ENCODE peak calls at places on chromosomes 5 and 9, in six cellular contexts. M, N, W, R, G and Q are unnamed samples.

GRCh38 chr5:78496373-78496772 is 136.0 kb downstream of the SCAMP1 start:
- DNase-seq in M (peak; percentile 67), N (no peak), W (peak; percentile 45), R (peak; percentile 50), G (no peak), Q (no peak)

GRCh38 chr5:146344155-146345118 is 5.8 kb downstream of the POU4F3 start:
- DNase-seq in M (no peak), N (peak; percentile 95), W (no peak), R (peak; percentile 88), G (peak; percentile 91), Q (peak; percentile 77)

GRCh38 chr9:107577140-107577776 is 87.7 kb upstream of the KLF4 start:
- DNase-seq in M (no peak), N (no peak), W (no peak), R (no peak), G (no peak), Q (no peak)

GRCh38 chr5:59655693-59656309 is 237.7 kb downstream of the PDE4D start:
- DNase-seq in M (no peak), N (no peak), W (no peak), R (no peak), G (no peak), Q (no peak)

GRCh38 chr5:124148574-124148973 is 597.9 kb downstream of the ZNF608 start:
- DNase-seq in M (no peak), N (no peak), W (no peak), R (no peak), G (no peak), Q (no peak)

GRCh38 chr9:123682746-123683145 is 247.2 kb downstream of the DENND1A start:
- DNase-seq in M (no peak), N (no peak), W (no peak), R (no peak), G (no peak), Q (no peak)

GRCh38 chr5:141420855-141421488 is at the start of gene PCDHGA11:
- DNase-seq in M (peak; percentile 63), N (peak; percentile 74), W (peak; percentile 14), R (peak; percentile 73), G (peak; percentile 91), Q (no peak)

GRCh38 chr5:50667653-50668403 is 1.4 kb downstream of the PARP8 start:
- DNase-seq in M (peak; percentile 52), N (peak; percentile 77), W (peak; percentile 88), R (peak; percentile 86), G (no peak), Q (peak; percentile 67)

GRCh38 chr9:7970666-7971335 is 171.2 kb upstream of the DMAC1 start:
- DNase-seq in M (no peak), N (no peak), W (no peak), R (no peak), G (no peak), Q (no peak)

GRCh38 chr5:144698454-144698853 is 527.8 kb downstream of the KCTD16 start:
- DNase-seq in M (peak; percentile 24), N (no peak), W (no peak), R (peak; percentile 67), G (no peak), Q (no peak)

GRCh38 chr5:11491658-11492057 is 412.6 kb downstream of the CTNND2 start:
- DNase-seq in M (no peak), N (no peak), W (no peak), R (no peak), G (no peak), Q (no peak)

GRCh38 chr5:150512368-150512747 is 4.4 kb downstream of the NDST1 start:
- DNase-seq in M (no peak), N (no peak), W (no peak), R (no peak), G (no peak), Q (no peak)

GRCh38 chr5:83726912-83727311 is 6.3 kb upstream of the HAPLN1 start:
- DNase-seq in M (peak; percentile 17), N (no peak), W (peak; percentile 9), R (no peak), G (no peak), Q (no peak)

GRCh38 chr5:147796556-147797308 is 14.2 kb upstream of the JAKMIP2 start:
- DNase-seq in M (no peak), N (no peak), W (no peak), R (no peak), G (no peak), Q (no peak)

GRCh38 chr5:115737452-115737851 is 79.0 kb downstream of the CDO1 start:
- DNase-seq in M (no peak), N (no peak), W (no peak), R (no peak), G (no peak), Q (no peak)

GRCh38 chr5:75558972-75559632 is 47.4 kb downstream of the POLK start:
- DNase-seq in M (no peak), N (no peak), W (no peak), R (no peak), G (no peak), Q (no peak)

GRCh38 chr9:127397722-127398647 is 1.0 kb downstream of the SLC2A8 start:
- DNase-seq in M (peak; percentile 33), N (peak; percentile 52), W (peak; percentile 64), R (peak; percentile 57), G (peak; percentile 64), Q (peak; percentile 44)

GRCh38 chr5:125798311-125798710 is 624.9 kb upstream of the GRAMD2B start:
- DNase-seq in M (peak; percentile 42), N (no peak), W (peak; percentile 49), R (peak; percentile 17), G (no peak), Q (peak; percentile 30)

GRCh38 chr9:129385615-129385934 is 207.5 kb upstream of the IER5L start:
- DNase-seq in M (no peak), N (no peak), W (no peak), R (no peak), G (no peak), Q (no peak)

GRCh38 chr9:103942652-103943051 is 151.5 kb upstream of the SMC2 start:
- DNase-seq in M (no peak), N (no peak), W (no peak), R (no peak), G (no peak), Q (no peak)

GRCh38 chr9:28887188-28887884 is 1314.1 kb upstream of the C9orf72 start:
- DNase-seq in M (no peak), N (no peak), W (no peak), R (no peak), G (no peak), Q (no peak)

GRCh38 chr5:77431286-77431685 is 60.8 kb downstream of the WDR41 start:
- DNase-seq in M (peak; percentile 72), N (no peak), W (no peak), R (no peak), G (no peak), Q (no peak)

GRCh38 chr5:97183930-97184213 is 825 bp upstream of the RIOK2 start:
- DNase-seq in M (no peak), N (no peak), W (no peak), R (no peak), G (no peak), Q (no peak)
- H3K9ac ChIP-seq in M (peak overlapping the region; percentile 30), N (no peak overlapping the region), W (peak overlapping the region; percentile 97), R (peak overlapping the region; percentile 47), G (no peak overlapping the region), Q (no peak overlapping the region)

DNA sequence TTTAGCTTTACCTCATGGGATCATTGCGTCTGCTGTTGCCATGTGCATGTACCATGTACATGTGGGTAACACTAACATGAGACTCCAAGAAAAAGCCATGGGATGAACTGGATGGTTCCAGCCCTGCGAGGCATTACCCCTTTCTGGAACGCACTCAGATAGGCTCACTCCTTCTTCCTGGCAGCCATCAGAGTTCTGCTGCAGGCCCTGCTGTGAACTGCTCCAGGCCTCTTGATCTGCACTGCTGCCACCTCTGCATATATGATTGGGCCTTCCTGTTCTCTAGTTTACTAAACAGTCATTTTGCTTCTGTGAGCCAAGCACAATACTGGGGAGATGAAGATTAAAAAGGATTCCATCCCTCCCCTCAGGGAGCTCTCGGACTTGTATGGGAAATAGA is 220.5 kb downstream of the CD180 start:
- DNase-seq in M (no peak), N (no peak), W (no peak), R (no peak), G (no peak), Q (no peak)
- H2BK15ac ChIP-seq in M (no peak overlapping the region), N (no peak overlapping the region), W (no peak overlapping the region), R (no peak overlapping the region), G (no peak overlapping the region), Q (no peak overlapping the region)

GRCh38 chr9:36208521-36209253 is 18.0 kb downstream of the CLTA start:
- DNase-seq in M (no peak), N (no peak), W (no peak), R (no peak), G (no peak), Q (no peak)

GRCh38 chr9:36210722-36211121 is 20.0 kb downstream of the CLTA start:
- DNase-seq in M (no peak), N (no peak), W (no peak), R (no peak), G (no peak), Q (no peak)

GRCh38 chr9:36207016-36207415 is 16.3 kb downstream of the CLTA start:
- DNase-seq in M (peak; percentile 63), N (no peak), W (peak; percentile 44), R (peak; percentile 15), G (no peak), Q (no peak)

GRCh38 chr9:36204906-36205547 is 14.3 kb downstream of the CLTA start:
- DNase-seq in M (no peak), N (peak; percentile 53), W (peak; percentile 25), R (peak; percentile 76), G (no peak), Q (no peak)

GRCh38 chr9:36207546-36208012 is 16.9 kb downstream of the CLTA start:
- DNase-seq in M (peak; percentile 63), N (no peak), W (peak; percentile 25), R (peak; percentile 21), G (no peak), Q (no peak)
- H3K9ac ChIP-seq in M (peak overlapping the region; percentile 28), N (no peak overlapping the region), W (peak overlapping the region; percentile 65), R (no peak overlapping the region), G (no peak overlapping the region), Q (no peak overlapping the region)

DNA sequence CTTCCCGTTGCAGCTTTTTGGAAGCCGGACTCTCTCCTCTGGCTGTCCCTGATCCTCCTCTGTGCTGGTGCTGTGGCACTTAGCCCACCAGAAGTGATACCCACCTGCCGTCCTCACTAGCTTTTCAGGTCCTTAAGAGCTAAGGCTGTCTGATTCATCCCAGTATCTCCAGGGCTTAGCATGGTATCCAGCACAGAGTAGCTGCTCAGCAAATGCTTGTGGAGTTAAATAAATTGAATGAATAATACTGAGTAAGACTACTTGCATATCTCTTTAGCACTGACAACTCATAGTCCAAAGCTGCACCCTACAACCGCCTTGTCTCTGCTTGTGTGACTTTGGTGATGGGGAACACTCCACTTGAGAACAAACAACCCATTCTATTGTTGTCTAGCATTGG is 7.7 kb upstream of the XPA start:
- DNase-seq in M (peak; percentile 6), N (no peak), W (no peak), R (no peak), G (no peak), Q (no peak)
- H2BK15ac ChIP-seq in M (no peak overlapping the region), N (no peak overlapping the region), W (no peak overlapping the region), R (no peak overlapping the region), G (no peak overlapping the region), Q (no peak overlapping the region)

GRCh38 chr5:175853573-175854230 is 17.7 kb upstream of the CPLX2 start:
- DNase-seq in M (no peak), N (no peak), W (no peak), R (no peak), G (no peak), Q (no peak)
- H3K9ac ChIP-seq in M (no peak overlapping the region), N (no peak overlapping the region), W (no peak overlapping the region), R (no peak overlapping the region), G (no peak overlapping the region), Q (no peak overlapping the region)